ENCODE peak calls at places on chromosomes 4 and X, in ten cellular contexts. Q is upper lobe of left lung; H is mucosa of descending colon; L is left cardiac atrium; D is T-helper 17 cell; M is activated CD8-positive, alpha-beta T cell treated with anti-CD3 and anti-CD28 coated beads for 36 hours; J is activated T-cell treated with anti-CD3 and anti-CD28 coated beads, Interleukin-2, amount 50 U/mL, for 72 hours; G is activated CD4-positive, CD25-positive, alpha-beta regulatory T cell treated with anti-CD3 and anti-CD28 coated beads, Interleukin-2, amount 50 U/mL, for 24 hours; S is activated naive CD8-positive, alpha-beta T cell treated with anti-CD3 and anti-CD28 coated beads, Interleukin-2, amount 10 ng/mL, durations not matched to agents 7 days and 5 days; I is aorta. P is an unnamed sample.

GRCh38 chr4:63325140-63325539 is 1084.1 kb downstream of the TECRL start:
- ATAC-seq in Q (no peak), H (no peak), L (no peak), D (no peak), M (no peak), J (no peak), G (no peak), S (no peak), I (no peak), P (no peak)

GRCh38 chr4:155659168-155659567 is 7.5 kb upstream of the GUCY1A1 start:
- ATAC-seq in Q (no peak), H (no peak), L (no peak), D (no peak), M (no peak), J (no peak), G (no peak), S (no peak), I (no peak), P (no peak)

GRCh38 chr4:106809083-106809482 is 227.0 kb downstream of the DKK2 start:
- ATAC-seq in Q (peak), H (peak), L (no peak), D (no peak), M (no peak), J (no peak), G (no peak), S (no peak), I (no peak), P (peak)

GRCh38 chr4:7877131-7877530 is 62.5 kb downstream of the AFAP1 start:
- ATAC-seq in Q (no peak), H (no peak), L (no peak), D (no peak), M (peak), J (peak), G (peak), S (no peak), I (no peak), P (no peak)

GRCh38 chr4:140081582-140082398 is 72.2 kb downstream of the MAML3 start:
- ATAC-seq in Q (no peak), H (no peak), L (no peak), D (no peak), M (no peak), J (no peak), G (no peak), S (no peak), I (no peak), P (peak)

GRCh38 chrX:150364347-150365050 is 1.4 kb downstream of the MAMLD1 start:
- ATAC-seq in Q (no peak), H (peak), L (no peak), D (no peak), M (no peak), J (peak), G (no peak), S (no peak), I (no peak), P (peak)

GRCh38 chr4:177975315-177975714 is 533.1 kb upstream of the AGA start:
- ATAC-seq in Q (no peak), H (no peak), L (no peak), D (no peak), M (no peak), J (no peak), G (no peak), S (no peak), I (no peak), P (no peak)

GRCh38 chrX:2539586-2539985 is 38.8 kb upstream of the DHRSX start:
- ATAC-seq in Q (no peak), H (no peak), L (no peak), D (no peak), M (no peak), J (no peak), G (no peak), S (no peak), I (no peak), P (no peak)

GRCh38 chr4:21801661-21802355 is 146.8 kb downstream of the KCNIP4 start:
- ATAC-seq in Q (no peak), H (no peak), L (no peak), D (no peak), M (no peak), J (no peak), G (no peak), S (no peak), I (no peak), P (peak)

GRCh38 chr4:145938618-145939177 is at the start of gene ZNF827:
- ATAC-seq in Q (peak), H (peak), L (peak), D (peak), M (peak), J (peak), G (peak), S (peak), I (peak), P (peak)

GRCh38 chrX:6679988-6680387 is 145.1 kb upstream of the VCX3A start:
- ATAC-seq in Q (no peak), H (peak), L (no peak), D (no peak), M (no peak), J (no peak), G (no peak), S (no peak), I (no peak), P (no peak)

GRCh38 chr4:152630361-152630760 is 49.4 kb downstream of the TMEM154 start:
- ATAC-seq in Q (no peak), H (no peak), L (no peak), D (no peak), M (no peak), J (no peak), G (no peak), S (no peak), I (no peak), P (no peak)

GRCh38 chrX:12975999-12976558 is 1.2 kb downstream of the TMSB4X start:
- ATAC-seq in Q (peak), H (no peak), L (peak), D (no peak), M (no peak), J (no peak), G (no peak), S (no peak), I (peak), P (peak)

GRCh38 chrX:65926095-65927019 is 113.5 kb downstream of the VSIG4 start:
- ATAC-seq in Q (no peak), H (peak), L (no peak), D (peak), M (peak), J (peak), G (peak), S (peak), I (no peak), P (no peak)

GRCh38 chr4:8538703-8539567 is 41.3 kb upstream of the GPR78 start:
- ATAC-seq in Q (no peak), H (no peak), L (no peak), D (no peak), M (no peak), J (peak), G (no peak), S (no peak), I (no peak), P (no peak)

GRCh38 chr4:189613202-189613601 is 327.5 kb upstream of the FRG1 start:
- ATAC-seq in Q (peak), H (no peak), L (no peak), D (no peak), M (no peak), J (no peak), G (no peak), S (no peak), I (no peak), P (no peak)

GRCh38 chr4:836781-837301 is 10.9 kb upstream of the CPLX1 start:
- ATAC-seq in Q (peak), H (no peak), L (no peak), D (no peak), M (no peak), J (no peak), G (no peak), S (no peak), I (peak), P (no peak)

GRCh38 chr4:54487491-54487890 is 170.3 kb upstream of the KIT start:
- ATAC-seq in Q (no peak), H (no peak), L (no peak), D (no peak), M (no peak), J (no peak), G (no peak), S (no peak), I (no peak), P (no peak)

GRCh38 chr4:88202443-88202842 is 44.0 kb upstream of the ABCG2 start:
- ATAC-seq in Q (no peak), H (no peak), L (no peak), D (no peak), M (no peak), J (no peak), G (no peak), S (no peak), I (no peak), P (no peak)

GRCh38 chr4:89365375-89366170 is 58.0 kb upstream of the GPRIN3 start:
- ATAC-seq in Q (no peak), H (peak), L (no peak), D (no peak), M (peak), J (peak), G (peak), S (no peak), I (no peak), P (no peak)

P was measured in SK-N-SH treated with all-trans-retinoic acid at 6 μM for 48 hours.